ENCODE peak calls at places on chromosomes 6 and 20, in ten cellular contexts. L is GM23248; O is ELF-1; A is Caki2; S is ureter; Y is fibroblast of pulmonary artery; K is AG08395; H is mammary epithelial cell; X is effector memory CD4-positive, alpha-beta T cell; Q is activated CD4-positive, alpha-beta T cell treated with anti-CD3 and anti-CD28 coated beads, Interleukin-2, amount 50 U/mL, for 1 hour. R is an unnamed sample.
A peak's percentile ranks its signal among the peaks of the same experiment; 100 is the strongest.

GRCh38 chr6:20211941-20212391 is 303 bp downstream of the MBOAT1 start:
- DNase-seq in S (no peak), Y (peak; percentile 47), X (peak; percentile 19), H (no peak), K (no peak), L (peak; percentile 65), A (no peak), O (peak; percentile 71), Q (peak; percentile 16), R (no peak)

GRCh38 chr20:61516398-61517208 is 264.5 kb downstream of the CDH4 start:
- DNase-seq in Y (no peak), Q (no peak), K (peak; percentile 26), O (no peak), A (no peak), X (no peak), S (no peak), H (no peak), L (peak; percentile 58), R (no peak)

GRCh38 chr6:158627940-158628211 is 16.7 kb downstream of the DYNLT1 start:
- DNase-seq in O (no peak), Y (no peak), A (no peak), X (no peak), Q (no peak), S (no peak), L (no peak), H (no peak), K (no peak), R (no peak)

GRCh38 chr6:57226221-57226620 is 4.1 kb upstream of the RAB23 start:
- DNase-seq in Y (no peak), S (no peak), H (no peak), K (no peak), O (peak; percentile 54), A (no peak), X (no peak), L (no peak), Q (no peak), R (no peak)

GRCh38 chr6:100461273-100461919 is 3.3 kb downstream of the SIM1 start:
- DNase-seq in A (peak; percentile 44), O (peak; percentile 83), H (no peak), Q (no peak), K (peak; percentile 53), S (no peak), L (peak; percentile 86), X (no peak), Y (no peak), R (peak; percentile 61)

GRCh38 chr6:3061501-3061941 is 6.8 kb upstream of the RIPK1 start:
- DNase-seq in A (no peak), S (no peak), Q (no peak), H (peak; percentile 81), O (no peak), K (no peak), L (peak; percentile 74), X (no peak), Y (peak; percentile 86), R (peak; percentile 74)

GRCh38 chr20:50834599-50835005 is 39.7 kb downstream of the BCAS4 start:
- DNase-seq in Y (peak; percentile 56), X (no peak), S (no peak), O (no peak), A (peak; percentile 48), L (peak; percentile 65), Q (no peak), K (peak; percentile 57), H (no peak), R (peak; percentile 85)

GRCh38 chr6:166775180-166775922 is 148.3 kb upstream of the RPS6KA2 start:
- DNase-seq in Q (peak; percentile 60), K (peak; percentile 79), Y (peak; percentile 84), A (peak; percentile 18), O (peak; percentile 69), H (peak; percentile 44), L (peak; percentile 85), X (peak; percentile 29), S (peak; percentile 47), R (peak; percentile 72)

GRCh38 chr6:40358473-40359460 is 228.4 kb downstream of the LRFN2 start:
- DNase-seq in Y (no peak), H (no peak), X (no peak), A (no peak), S (peak; percentile 27), L (no peak), Q (no peak), K (no peak), O (peak; percentile 71), R (no peak)

GRCh38 chr6:35599761-35600658 is 87.3 kb upstream of the TULP1 start:
- DNase-seq in O (no peak), X (no peak), S (no peak), Y (no peak), A (no peak), Q (no peak), K (no peak), L (peak; percentile 35), H (no peak), R (no peak)

GRCh38 chr6:31574106-31575061 is 981 bp upstream of the TNF start:
- DNase-seq in Y (no peak), K (no peak), L (no peak), A (no peak), Q (no peak), O (peak; percentile 50), H (no peak), S (no peak), X (no peak), R (no peak)

GRCh38 chr6:54980511-54981275 is 134.1 kb downstream of the FAM83B start:
- DNase-seq in K (peak; percentile 10), H (peak; percentile 64), S (no peak), O (no peak), L (peak; percentile 53), Y (no peak), X (no peak), A (no peak), Q (no peak), R (peak; percentile 38)

GRCh38 chr6:82185948-82186347 is 61.6 kb downstream of the IBTK start:
- DNase-seq in O (no peak), H (no peak), A (peak; percentile 29), K (no peak), L (peak; percentile 29), Y (peak; percentile 24), Q (no peak), X (no peak), S (no peak), R (peak; percentile 13)

GRCh38 chr6:42378536-42378935 is 73.2 kb downstream of the TRERF1 start:
- DNase-seq in A (no peak), H (no peak), K (no peak), Y (no peak), S (no peak), O (no peak), L (no peak), Q (no peak), X (no peak), R (no peak)

GRCh38 chr6:18016698-18017097 is 29.3 kb upstream of the KIF13A start:
- DNase-seq in Y (no peak), A (no peak), S (no peak), H (peak; percentile 97), Q (no peak), L (no peak), X (no peak), K (no peak), O (no peak), R (no peak)

GRCh38 chr20:5735845-5736530 is 14.2 kb upstream of the SHLD1 start:
- DNase-seq in Q (no peak), K (no peak), S (no peak), O (no peak), A (no peak), X (no peak), L (no peak), Y (peak; percentile 62), H (no peak), R (no peak)

GRCh38 chr6:152701081-152701862 is 3.6 kb downstream of the MYCT1 start:
- DNase-seq in L (no peak), X (no peak), A (no peak), Y (peak; percentile 58), K (peak; percentile 2), Q (no peak), O (no peak), S (no peak), H (no peak), R (no peak)

GRCh38 chr20:46351357-46352058 is 43.2 kb upstream of the CDH22 start:
- DNase-seq in L (no peak), Q (no peak), O (no peak), H (no peak), S (no peak), A (no peak), X (no peak), K (no peak), Y (no peak), R (no peak)

GRCh38 chr6:34273242-34273805 is 24.5 kb upstream of the SMIM29 start:
- DNase-seq in S (peak; percentile 49), Q (no peak), H (no peak), O (peak; percentile 29), A (no peak), K (peak; percentile 10), X (no peak), L (no peak), Y (peak; percentile 68), R (peak; percentile 5)

GRCh38 chr20:17651761-17652388 is 30.2 kb downstream of the RRBP1 start:
- DNase-seq in H (no peak), Y (no peak), K (peak; percentile 24), O (no peak), X (no peak), A (no peak), L (peak; percentile 33), Q (no peak), S (no peak), R (no peak)

GRCh38 chr6:152723398-152723797 is 25.7 kb downstream of the MYCT1 start:
- DNase-seq in K (peak; percentile 50), L (peak; percentile 82), A (no peak), O (no peak), Y (peak; percentile 78), S (no peak), Q (no peak), X (no peak), H (peak; percentile 7), R (peak; percentile 65)

GRCh38 chr20:50111829-50112495 is 988 bp downstream of the UBE2V1 start:
- DNase-seq in K (no peak), H (no peak), O (no peak), S (no peak), A (no peak), Y (no peak), X (no peak), L (peak; percentile 34), Q (no peak), R (no peak)

GRCh38 chr6:168865-169455 is 123.3 kb upstream of the DUSP22 start:
- DNase-seq in Y (peak; percentile 69), K (peak; percentile 79), A (peak; percentile 46), H (peak; percentile 44), Q (no peak), S (no peak), O (no peak), X (no peak), L (peak; percentile 54), R (peak; percentile 50)

GRCh38 chr6:55705381-55705780 is 126.4 kb upstream of the HMGCLL1 start:
- DNase-seq in O (no peak), H (no peak), A (no peak), Y (peak; percentile 7), X (no peak), K (no peak), S (no peak), Q (no peak), L (no peak), R (no peak)

GRCh38 chr6:88358846-88359245 is 192.7 kb upstream of the CNR1 start:
- DNase-seq in O (no peak), Y (peak; percentile 39), L (peak; percentile 53), Q (no peak), K (no peak), H (peak; percentile 37), A (no peak), X (no peak), S (no peak), R (no peak)

GRCh38 chr6:13030421-13030820 is 297.9 kb downstream of the TBC1D7 start:
- DNase-seq in Y (no peak), O (no peak), K (no peak), Q (no peak), S (no peak), X (no peak), L (no peak), H (no peak), A (no peak), R (no peak)

GRCh38 chr6:28383235-28384142 is 16.1 kb downstream of the ZSCAN12 start:
- DNase-seq in Q (no peak), H (peak; percentile 88), A (peak; percentile 89), L (peak; percentile 83), O (peak; percentile 95), X (no peak), K (peak; percentile 10), Y (peak; percentile 90), S (peak; percentile 88), R (peak; percentile 89)

GRCh38 chr6:114304304-114304887 is 38.4 kb downstream of the HS3ST5 start:
- DNase-seq in Q (no peak), X (no peak), K (peak; percentile 4), H (peak; percentile 1), Y (peak; percentile 47), L (peak; percentile 52), S (no peak), O (no peak), A (no peak), R (peak; percentile 36)